ENCODE peak calls at places on chromosomes 1 and 21, in six cellular contexts. B is dorsolateral prefrontal cortex, Z is glutamatergic neuron, E is RWPE1, L is fibroblast of the aortic adventitia, W is B cell. N is an unnamed sample.
A peak's percentile ranks its signal among the peaks of the same experiment; 100 is the strongest.

GRCh38 chr1:24121406-24121805 is 9.5 kb upstream of the MYOM3 start:
- DNase-seq in B (no peak), Z (no peak), E (no peak), L (no peak), W (no peak), N (no peak)

GRCh38 chr21:45331521-45332257 is 44.0 kb upstream of the POFUT2 start:
- DNase-seq in B (no peak), Z (no peak), E (no peak), L (no peak), W (no peak), N (no peak)

GRCh38 chr1:101241485-101242225 is 4.8 kb downstream of the S1PR1 start:
- DNase-seq in B (no peak), Z (no peak), E (no peak), L (no peak), W (no peak), N (no peak)

GRCh38 chr1:230819976-230820375 is 48.3 kb downstream of the C1orf198 start:
- DNase-seq in B (no peak), Z (no peak), E (no peak), L (no peak), W (no peak), N (no peak)

GRCh38 chr1:65538013-65538578 is 117.6 kb downstream of the LEPR start:
- DNase-seq in B (no peak), Z (no peak), E (no peak), L (no peak), W (no peak), N (no peak)

GRCh38 chr1:15128520-15129313 is 24.8 kb upstream of the TMEM51 start:
- DNase-seq in B (no peak), Z (peak; percentile 87), E (peak; percentile 76), L (peak; percentile 66), W (peak; percentile 76), N (peak; percentile 43)

GRCh38 chr1:171794085-171794484 is 12.6 kb downstream of the METTL13 start:
- DNase-seq in B (no peak), Z (no peak), E (peak; percentile 53), L (peak; percentile 31), W (no peak), N (no peak)

GRCh38 chr1:34844252-34844634 is 15.3 kb downstream of the SMIM12 start:
- DNase-seq in B (no peak), Z (no peak), E (no peak), L (no peak), W (no peak), N (no peak)

GRCh38 chr1:59128239-59128736 is 168.6 kb upstream of the FGGY start:
- DNase-seq in B (no peak), Z (no peak), E (peak; percentile 25), L (peak; percentile 84), W (no peak), N (no peak)

GRCh38 chr1:243646841-243647240 is 203.2 kb downstream of the AKT3 start:
- DNase-seq in B (no peak), Z (no peak), E (no peak), L (no peak), W (no peak), N (no peak)

GRCh38 chr1:226697151-226697575 is 41.9 kb downstream of the ITPKB start:
- DNase-seq in B (no peak), Z (no peak), E (peak; percentile 95), L (peak; percentile 82), W (peak; percentile 66), N (no peak)

GRCh38 chr1:99877568-99877967 is 27.4 kb downstream of the AGL start:
- DNase-seq in B (no peak), Z (no peak), E (no peak), L (no peak), W (no peak), N (no peak)

DNA sequence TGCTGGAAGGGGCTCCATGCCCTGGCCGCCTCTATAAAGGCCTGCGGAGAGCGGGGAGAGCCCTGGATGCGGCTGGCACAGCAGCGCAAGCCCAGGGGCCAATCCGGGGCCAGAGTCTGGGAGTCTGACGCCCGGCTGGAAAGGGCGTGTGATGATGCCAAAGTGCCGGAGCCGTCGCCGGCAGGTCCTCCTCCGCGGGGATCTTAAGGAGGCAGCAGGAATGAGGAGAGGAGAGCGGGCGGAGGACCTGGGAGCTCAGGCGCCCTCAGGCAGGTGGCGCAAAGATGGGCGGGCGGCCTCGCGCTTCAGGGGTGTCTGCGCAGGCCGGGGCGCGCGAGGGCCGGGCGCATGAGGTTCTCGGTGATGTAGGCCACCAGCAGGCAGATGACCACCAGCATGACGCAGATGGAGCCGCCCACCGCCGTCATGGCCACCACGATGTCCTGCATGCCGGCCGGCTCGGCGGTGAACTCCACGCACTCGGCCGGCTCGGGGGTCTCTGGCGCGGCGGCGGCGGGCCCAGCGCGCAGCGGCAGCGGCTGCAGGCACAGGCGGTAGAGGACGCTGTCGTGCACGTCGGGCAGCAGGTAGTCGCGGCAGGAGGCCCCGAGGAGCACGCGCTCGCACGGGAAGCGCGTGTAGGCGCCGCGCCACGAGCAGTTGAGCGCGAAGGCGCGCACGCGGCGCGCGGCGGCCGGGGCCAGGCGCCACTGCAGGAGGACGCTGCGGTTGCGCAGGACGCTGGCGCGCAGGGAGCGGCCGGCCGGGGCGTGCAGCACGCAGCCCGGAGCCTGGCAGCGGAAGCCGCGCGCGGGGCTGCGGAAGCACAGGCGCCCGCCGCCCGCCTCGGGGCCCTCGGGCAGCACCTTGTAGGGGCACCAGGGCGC is 662 bp downstream of the FNDC10 start:
- DNase-seq in B (no peak), Z (peak; percentile 67), E (no peak), L (peak; percentile 30), W (peak; percentile 82), N (no peak)
- TF ChIP-seq CTCF in B (no peak), Z (peak; percentile 22), E (peak; percentile 38), L (no peak), W (peak; percentile 16), N (peak; percentile 25)

GRCh38 chr21:29849735-29850176 is 90.0 kb downstream of the GRIK1 start:
- DNase-seq in B (no peak), Z (peak; percentile 53), E (peak; percentile 51), L (peak; percentile 72), W (peak; percentile 31), N (peak; percentile 11)
- TF ChIP-seq CTCF in B (peak; percentile 83), Z (peak; percentile 72), E (peak; percentile 85), L (peak; percentile 84), W (peak; percentile 79), N (peak; percentile 80)

GRCh38 chr1:192993426-192994085 is 65.6 kb downstream of the UCHL5 start:
- DNase-seq in B (no peak), Z (no peak), E (no peak), L (no peak), W (no peak), N (no peak)

GRCh38 chr1:192994141-192994540 is 65.0 kb downstream of the UCHL5 start:
- DNase-seq in B (no peak), Z (no peak), E (no peak), L (no peak), W (no peak), N (no peak)

GRCh38 chr1:192998536-192998935 is 60.6 kb downstream of the UCHL5 start:
- DNase-seq in B (no peak), Z (no peak), E (no peak), L (no peak), W (no peak), N (no peak)
- TF ChIP-seq CTCF in B (no peak), Z (peak; percentile 49), E (no peak), L (peak; percentile 18), W (peak; percentile 20), N (no peak)

GRCh38 chr21:26909972-26910371 is 56.9 kb downstream of the ADAMTS5 start:
- DNase-seq in B (no peak), Z (no peak), E (no peak), L (no peak), W (no peak), N (no peak)
- TF ChIP-seq CTCF in B (no peak), Z (no peak), E (no peak), L (no peak), W (no peak), N (peak; percentile 5)

GRCh38 chr1:30760596-30761311 is 3.2 kb upstream of the LAPTM5 start:
- DNase-seq in B (no peak), Z (no peak), E (no peak), L (no peak), W (no peak), N (no peak)

GRCh38 chr1:30762152-30762930 is 4.8 kb upstream of the LAPTM5 start:
- DNase-seq in B (no peak), Z (no peak), E (no peak), L (no peak), W (peak; percentile 73), N (no peak)

GRCh38 chr1:30759718-30760281 is 2.2 kb upstream of the LAPTM5 start:
- DNase-seq in B (no peak), Z (no peak), E (no peak), L (no peak), W (no peak), N (no peak)

GRCh38 chr1:30762931-30763653 is 5.5 kb upstream of the LAPTM5 start:
- DNase-seq in B (no peak), Z (no peak), E (no peak), L (no peak), W (no peak), N (no peak)

DNA sequence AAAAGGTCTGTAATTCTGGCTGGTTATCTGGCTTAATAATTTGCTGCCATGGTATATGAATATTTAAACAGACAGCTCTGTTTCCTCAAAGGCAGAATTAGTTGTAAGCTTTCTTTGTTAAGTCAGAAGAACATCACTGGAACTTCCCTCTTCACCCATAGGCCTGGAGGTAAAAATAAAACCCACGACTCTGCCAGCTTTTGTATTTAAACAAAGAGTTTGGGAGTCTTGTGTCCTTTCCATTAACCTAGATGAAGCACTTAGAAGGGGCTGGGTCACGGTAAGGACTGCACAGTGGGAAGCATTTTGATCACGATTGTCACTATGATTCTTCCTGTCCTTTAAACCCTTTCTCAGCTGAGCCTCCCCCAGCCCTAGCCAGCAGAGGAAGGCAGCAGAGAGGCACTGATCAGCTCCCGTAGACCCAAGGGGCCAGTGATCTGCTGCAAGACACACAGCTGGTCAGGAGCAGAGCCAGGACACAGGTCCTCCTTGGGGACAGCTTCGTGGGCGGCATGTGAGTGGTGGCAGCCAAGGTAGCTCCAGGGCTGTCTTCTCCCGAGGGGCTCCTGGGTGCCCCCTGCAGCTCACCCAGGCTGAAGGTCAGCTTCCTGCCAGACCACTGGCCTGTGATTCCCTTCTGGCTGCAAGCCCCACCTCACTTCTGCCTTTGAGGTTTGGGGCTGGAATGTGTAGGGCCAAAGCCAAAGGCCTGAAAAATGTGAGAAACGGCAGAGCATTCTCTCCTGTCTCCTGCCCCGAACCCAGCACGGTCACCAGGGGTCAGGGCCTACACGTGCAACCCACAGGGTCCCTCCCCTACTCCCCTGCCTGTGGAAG is 4.0 kb upstream of the LAPTM5 start:
- DNase-seq in B (no peak), Z (no peak), E (no peak), L (peak; percentile 19), W (no peak), N (no peak)
- TF ChIP-seq CTCF in B (no peak), Z (no peak), E (no peak), L (no peak), W (no peak), N (no peak)

N was measured in D721Med.